ENCODE peak calls at places on chromosomes 1 and 21, in four cellular contexts. One of them, this sample, is unnamed.

GRCh38 chr1:176949033-176949662 is 215.4 kb downstream of the ASTN1 start:
- DNase-seq in K562: peak
- DNase-seq in HCT116: peak
- DNase-seq in HepG2: peak
- DNase-seq in this sample: peak

GRCh38 chr1:82449671-82450070 is 648.9 kb downstream of the ADGRL2 start:
- DNase-seq in HepG2: no peak
- DNase-seq in K562: no peak
- DNase-seq in HCT116: no peak
- DNase-seq in this sample: no peak

GRCh38 chr21:44895859-44896258 is 22.4 kb upstream of the PTTG1IP start:
- DNase-seq in K562: no peak
- DNase-seq in HCT116: no peak
- DNase-seq in HepG2: no peak
- DNase-seq in this sample: no peak

GRCh38 chr1:179743679-179744400 is 749 bp downstream of the FAM163A start:
- DNase-seq in HepG2: no peak
- DNase-seq in HCT116: no peak
- DNase-seq in K562: no peak
- DNase-seq in this sample: no peak

GRCh38 chr1:109884242-109884891 is 26.3 kb upstream of the CSF1 start:
- DNase-seq in HCT116: no peak
- DNase-seq in HepG2: no peak
- DNase-seq in K562: no peak
- DNase-seq in this sample: no peak

GRCh38 chr1:187244623-187245022 is 415.9 kb downstream of the PLA2G4A start:
- DNase-seq in HCT116: no peak
- DNase-seq in HepG2: no peak
- DNase-seq in K562: no peak
- DNase-seq in this sample: no peak

GRCh38 chr1:35558374-35559316 is 1.0 kb downstream of the NCDN start:
- DNase-seq in HepG2: no peak
- DNase-seq in HCT116: no peak
- DNase-seq in K562: peak
- DNase-seq in this sample: no peak

GRCh38 chr1:202954057-202954745 is 3.9 kb downstream of the ADIPOR1 start:
- DNase-seq in HepG2: no peak
- DNase-seq in K562: no peak
- DNase-seq in HCT116: no peak
- DNase-seq in this sample: no peak

GRCh38 chr1:66315675-66316074 is 218.3 kb upstream of the SGIP1 start:
- DNase-seq in HCT116: peak
- DNase-seq in K562: no peak
- DNase-seq in HepG2: no peak
- DNase-seq in this sample: no peak

GRCh38 chr1:12404918-12405317 is 175.1 kb downstream of the VPS13D start:
- DNase-seq in HepG2: no peak
- DNase-seq in HCT116: no peak
- DNase-seq in K562: no peak
- DNase-seq in this sample: no peak

GRCh38 chr1:200302192-200302892 is 107.5 kb downstream of the ZNF281 start:
- DNase-seq in HCT116: no peak
- DNase-seq in K562: no peak
- DNase-seq in HepG2: no peak
- DNase-seq in this sample: no peak

GRCh38 chr1:62841587-62842169 is 57.7 kb downstream of the ATG4C start:
- DNase-seq in HCT116: peak
- DNase-seq in K562: peak
- DNase-seq in HepG2: peak
- DNase-seq in this sample: peak

GRCh38 chr1:29341936-29342335 is 105.6 kb downstream of the PTPRU start:
- DNase-seq in HepG2: no peak
- DNase-seq in K562: no peak
- DNase-seq in HCT116: no peak
- DNase-seq in this sample: no peak

GRCh38 chr1:175089319-175089718 is 21.7 kb downstream of the TNN start:
- DNase-seq in HepG2: no peak
- DNase-seq in HCT116: no peak
- DNase-seq in K562: no peak
- DNase-seq in this sample: no peak

GRCh38 chr1:9902060-9902452 is 8.0 kb downstream of the CTNNBIP1 start:
- DNase-seq in HCT116: no peak
- DNase-seq in K562: no peak
- DNase-seq in HepG2: no peak
- DNase-seq in this sample: no peak

GRCh38 chr1:156859523-156860112 is 701 bp upstream of the INSRR start:
- DNase-seq in K562: no peak
- DNase-seq in HepG2: no peak
- DNase-seq in HCT116: no peak
- DNase-seq in this sample: no peak

GRCh38 chr1:190479028-190479427 is 1.4 kb upstream of the BRINP3 start:
- DNase-seq in HCT116: peak
- DNase-seq in K562: no peak
- DNase-seq in HepG2: no peak
- DNase-seq in this sample: no peak

GRCh38 chr21:45750924-45751323 is 107.4 kb downstream of the PCBP3 start:
- DNase-seq in HCT116: no peak
- DNase-seq in K562: no peak
- DNase-seq in HepG2: no peak
- DNase-seq in this sample: no peak

GRCh38 chr1:36248250-36248894 is 24.1 kb downstream of the THRAP3 start:
- DNase-seq in K562: no peak
- DNase-seq in HCT116: peak
- DNase-seq in HepG2: peak
- DNase-seq in this sample: peak

GRCh38 chr1:97827887-97828286 is 92.9 kb downstream of the DPYD start:
- DNase-seq in HCT116: no peak
- DNase-seq in HepG2: no peak
- DNase-seq in K562: no peak
- DNase-seq in this sample: no peak

GRCh38 chr1:61950418-61950817 is 208.1 kb downstream of the PATJ start:
- DNase-seq in K562: no peak
- DNase-seq in HepG2: peak
- DNase-seq in HCT116: no peak
- DNase-seq in this sample: no peak

GRCh38 chr1:39230261-39231190 is 26.0 kb downstream of the MACF1 start:
- DNase-seq in HCT116: no peak
- DNase-seq in K562: no peak
- DNase-seq in HepG2: peak
- DNase-seq in this sample: no peak

GRCh38 chr1:36553591-36554417 is 71.1 kb upstream of the CSF3R start:
- DNase-seq in K562: peak
- DNase-seq in HCT116: peak
- DNase-seq in HepG2: peak
- DNase-seq in this sample: no peak

GRCh38 chr1:192749349-192749748 is 59.5 kb upstream of the RGS2 start:
- DNase-seq in K562: no peak
- DNase-seq in HCT116: no peak
- DNase-seq in HepG2: no peak
- DNase-seq in this sample: no peak

GRCh38 chr1:162360874-162361260 is 15.8 kb downstream of the SPATA46 start:
- DNase-seq in HepG2: no peak
- DNase-seq in K562: no peak
- DNase-seq in HCT116: no peak
- DNase-seq in this sample: no peak

GRCh38 chr1:171999756-172000155 is 158.5 kb downstream of the DNM3 start:
- DNase-seq in K562: no peak
- DNase-seq in HCT116: no peak
- DNase-seq in HepG2: no peak
- DNase-seq in this sample: no peak

GRCh38 chr1:1732381-1732780 is 8.2 kb upstream of the CDK11A start:
- DNase-seq in K562: no peak
- DNase-seq in HepG2: no peak
- DNase-seq in HCT116: no peak
- DNase-seq in this sample: no peak

GRCh38 chr1:21586926-21587601 is 77.8 kb downstream of the ALPL start:
- DNase-seq in HCT116: peak
- DNase-seq in K562: peak
- DNase-seq in HepG2: peak
- DNase-seq in this sample: no peak

GRCh38 chr1:42978317-42979036 is 19.8 kb upstream of the SLC2A1 start:
- DNase-seq in HepG2: no peak
- DNase-seq in HCT116: no peak
- DNase-seq in K562: no peak
- DNase-seq in this sample: no peak

GRCh38 chr1:21334214-21335087 is 44.2 kb upstream of the ECE1 start:
- DNase-seq in HCT116: no peak
- DNase-seq in HepG2: no peak
- DNase-seq in K562: peak
- DNase-seq in this sample: no peak

GRCh38 chr21:34812510-34813265 is 143.9 kb downstream of the CLIC6 start:
- DNase-seq in HCT116: no peak
- DNase-seq in HepG2: peak
- DNase-seq in K562: no peak
- DNase-seq in this sample: peak

GRCh38 chr1:8684590-8684989 is 132.8 kb downstream of the RERE start:
- DNase-seq in HCT116: no peak
- DNase-seq in HepG2: no peak
- DNase-seq in K562: no peak
- DNase-seq in this sample: no peak

GRCh38 chr1:195979646-195980045 is 628.6 kb downstream of the KCNT2 start:
- DNase-seq in HepG2: no peak
- DNase-seq in HCT116: no peak
- DNase-seq in K562: no peak
- DNase-seq in this sample: no peak

GRCh38 chr1:112992780-112993179 is 36.8 kb upstream of the SLC16A1 start:
- DNase-seq in K562: no peak
- DNase-seq in HepG2: no peak
- DNase-seq in HCT116: no peak
- DNase-seq in this sample: no peak

GRCh38 chr1:47104816-47105215 is 32.4 kb upstream of the CYP4A22 start:
- DNase-seq in K562: no peak
- DNase-seq in HCT116: no peak
- DNase-seq in HepG2: no peak
- DNase-seq in this sample: no peak

GRCh38 chr1:2583871-2584341 is 2.7 kb upstream of the PRXL2B start:
- DNase-seq in K562: no peak
- DNase-seq in HepG2: no peak
- DNase-seq in HCT116: no peak
- DNase-seq in this sample: no peak

GRCh38 chr1:197917813-197918646 is 858 bp downstream of the LHX9 start:
- DNase-seq in K562: no peak
- DNase-seq in HepG2: no peak
- DNase-seq in HCT116: no peak
- DNase-seq in this sample: no peak

GRCh38 chr1:30589083-30589482 is 134.3 kb downstream of the MATN1 start:
- DNase-seq in K562: no peak
- DNase-seq in HCT116: no peak
- DNase-seq in HepG2: no peak
- DNase-seq in this sample: no peak

GRCh38 chr1:154556422-154556821 is 2.0 kb downstream of the UBE2Q1 start:
- DNase-seq in HCT116: no peak
- DNase-seq in HepG2: no peak
- DNase-seq in K562: no peak
- DNase-seq in this sample: no peak

GRCh38 chr1:19863804-19864203 is 18.4 kb upstream of the OTUD3 start:
- DNase-seq in HCT116: no peak
- DNase-seq in HepG2: no peak
- DNase-seq in K562: no peak
- DNase-seq in this sample: no peak
- TF ChIP-seq TCF7L2 in HCT116: no peak
- TF ChIP-seq TCF7L2 in HepG2: no peak
- TF ChIP-seq TCF7L2 in K562: no peak
- TF ChIP-seq TCF7L2 in this sample: no peak

DNA sequence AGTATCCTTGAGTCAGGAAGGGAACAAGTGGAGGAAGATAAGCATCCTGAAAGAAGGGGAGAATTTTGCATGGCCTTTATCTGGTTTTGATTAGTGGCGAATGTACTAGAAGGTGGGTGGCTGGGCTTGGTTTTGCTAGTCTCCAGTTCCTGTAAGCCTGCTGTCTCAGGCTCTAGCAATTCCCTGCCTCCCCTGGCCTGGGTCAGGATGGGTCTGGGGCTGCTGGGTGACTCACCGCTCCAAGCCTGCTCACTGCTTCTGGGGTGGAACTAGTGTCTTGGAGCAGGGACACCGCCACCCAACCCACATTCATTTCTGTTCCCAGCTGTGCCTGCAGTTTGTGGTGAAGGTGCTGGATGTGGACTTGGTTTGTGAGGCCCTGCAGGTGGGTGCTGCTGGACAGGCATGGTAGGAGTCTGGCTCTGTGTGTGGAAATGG is 3.4 kb downstream of the BTBD19 start:
- DNase-seq in HCT116: no peak
- DNase-seq in HepG2: no peak
- DNase-seq in K562: no peak
- DNase-seq in this sample: no peak
- TF ChIP-seq POLR2AphosphoS5 in HCT116: no peak
- TF ChIP-seq POLR2AphosphoS5 in HepG2: no peak
- TF ChIP-seq POLR2AphosphoS5 in K562: no peak
- TF ChIP-seq POLR2AphosphoS5 in this sample: no peak

GRCh38 chr1:15011160-15011559 is 142.4 kb upstream of the TMEM51 start:
- DNase-seq in K562: no peak
- DNase-seq in HCT116: no peak
- DNase-seq in HepG2: no peak
- DNase-seq in this sample: no peak

GRCh38 chr1:15016001-15016400 is 137.5 kb upstream of the TMEM51 start:
- DNase-seq in HCT116: no peak
- DNase-seq in HepG2: no peak
- DNase-seq in K562: no peak
- DNase-seq in this sample: no peak

GRCh38 chr1:15013767-15014166 is 139.8 kb upstream of the TMEM51 start:
- DNase-seq in HCT116: no peak
- DNase-seq in K562: no peak
- DNase-seq in HepG2: no peak
- DNase-seq in this sample: no peak

GRCh38 chr1:15014521-15014920 is 139.0 kb upstream of the TMEM51 start:
- DNase-seq in HepG2: no peak
- DNase-seq in K562: no peak
- DNase-seq in HCT116: no peak
- DNase-seq in this sample: no peak

GRCh38 chr1:15012822-15013221 is 140.7 kb upstream of the TMEM51 start:
- DNase-seq in HCT116: no peak
- DNase-seq in K562: no peak
- DNase-seq in HepG2: no peak
- DNase-seq in this sample: no peak
- H3K4me3 ChIP-seq in HCT116: no peak
- H3K4me3 ChIP-seq in K562: no peak
- H3K4me3 ChIP-seq in HepG2: no peak
- H3K4me3 ChIP-seq in this sample: no peak

GRCh38 chr1:185813401-185813979 is 79.3 kb downstream of the HMCN1 start:
- DNase-seq in HepG2: peak
- DNase-seq in K562: peak
- DNase-seq in HCT116: peak
- DNase-seq in this sample: peak
- TF ChIP-seq TCF7L2 in HepG2: no peak
- TF ChIP-seq TCF7L2 in K562: no peak
- TF ChIP-seq TCF7L2 in HCT116: no peak
- TF ChIP-seq TCF7L2 in this sample: no peak